ENCODE peak calls at places on chromosomes 12 and 14, in eight cellular contexts. One of them, this sample, is unnamed.
A peak's percentile ranks its signal among the peaks of the same experiment; 100 is the strongest.

GRCh38 chr12:52171950-52172512 is 19.8 kb downstream of the KRT80 start:
- DNase-seq in LoVo: no peak
- DNase-seq in HT1080: peak; percentile 53
- DNase-seq in H7: peak; percentile 90
- DNase-seq in HuH-7: peak; percentile 58
- DNase-seq in activated CD4-positive, alpha-beta T cell treated with anti-CD3 and anti-CD28 coated beads, Interleukin-2, amount 10 ng/mL, durations not matched to agents 7 days and 5 days: peak; percentile 37
- DNase-seq in transverse colon: peak; percentile 58
- DNase-seq in GM12892: no peak
- DNase-seq in this sample: no peak

GRCh38 chr14:42192659-42193425 is 586.2 kb downstream of the LRFN5 start:
- DNase-seq in H7: no peak
- DNase-seq in activated CD4-positive, alpha-beta T cell treated with anti-CD3 and anti-CD28 coated beads, Interleukin-2, amount 10 ng/mL, durations not matched to agents 7 days and 5 days: no peak
- DNase-seq in transverse colon: no peak
- DNase-seq in HT1080: peak; percentile 94
- DNase-seq in LoVo: peak; percentile 81
- DNase-seq in GM12892: no peak
- DNase-seq in HuH-7: no peak
- DNase-seq in this sample: no peak

GRCh38 chr14:86012391-86012790 is 482.4 kb downstream of the FLRT2 start:
- DNase-seq in LoVo: no peak
- DNase-seq in H7: no peak
- DNase-seq in GM12892: no peak
- DNase-seq in HT1080: no peak
- DNase-seq in transverse colon: no peak
- DNase-seq in HuH-7: no peak
- DNase-seq in activated CD4-positive, alpha-beta T cell treated with anti-CD3 and anti-CD28 coated beads, Interleukin-2, amount 10 ng/mL, durations not matched to agents 7 days and 5 days: no peak
- DNase-seq in this sample: no peak

GRCh38 chr12:95205685-95206084 is 11.6 kb downstream of the FGD6 start:
- DNase-seq in GM12892: no peak
- DNase-seq in LoVo: peak; percentile 61
- DNase-seq in H7: no peak
- DNase-seq in HuH-7: no peak
- DNase-seq in transverse colon: no peak
- DNase-seq in activated CD4-positive, alpha-beta T cell treated with anti-CD3 and anti-CD28 coated beads, Interleukin-2, amount 10 ng/mL, durations not matched to agents 7 days and 5 days: no peak
- DNase-seq in HT1080: peak; percentile 80
- DNase-seq in this sample: no peak

GRCh38 chr14:72726444-72726843 is 167.5 kb downstream of the DPF3 start:
- DNase-seq in LoVo: no peak
- DNase-seq in H7: no peak
- DNase-seq in transverse colon: no peak
- DNase-seq in activated CD4-positive, alpha-beta T cell treated with anti-CD3 and anti-CD28 coated beads, Interleukin-2, amount 10 ng/mL, durations not matched to agents 7 days and 5 days: no peak
- DNase-seq in GM12892: no peak
- DNase-seq in HuH-7: no peak
- DNase-seq in HT1080: no peak
- DNase-seq in this sample: no peak

GRCh38 chr12:113241191-113242017 is 20.1 kb downstream of the TPCN1 start:
- DNase-seq in GM12892: no peak
- DNase-seq in HT1080: no peak
- DNase-seq in LoVo: no peak
- DNase-seq in transverse colon: peak; percentile 74
- DNase-seq in HuH-7: no peak
- DNase-seq in H7: no peak
- DNase-seq in activated CD4-positive, alpha-beta T cell treated with anti-CD3 and anti-CD28 coated beads, Interleukin-2, amount 10 ng/mL, durations not matched to agents 7 days and 5 days: no peak
- DNase-seq in this sample: no peak

GRCh38 chr14:26960049-26960688 is 362.3 kb upstream of the NOVA1 start:
- DNase-seq in GM12892: no peak
- DNase-seq in LoVo: no peak
- DNase-seq in activated CD4-positive, alpha-beta T cell treated with anti-CD3 and anti-CD28 coated beads, Interleukin-2, amount 10 ng/mL, durations not matched to agents 7 days and 5 days: no peak
- DNase-seq in HT1080: no peak
- DNase-seq in transverse colon: no peak
- DNase-seq in HuH-7: no peak
- DNase-seq in H7: no peak
- DNase-seq in this sample: no peak

GRCh38 chr12:97572220-97572619 is 109.6 kb downstream of the RMST start:
- DNase-seq in HuH-7: no peak
- DNase-seq in H7: no peak
- DNase-seq in GM12892: no peak
- DNase-seq in HT1080: no peak
- DNase-seq in transverse colon: no peak
- DNase-seq in LoVo: peak; percentile 58
- DNase-seq in activated CD4-positive, alpha-beta T cell treated with anti-CD3 and anti-CD28 coated beads, Interleukin-2, amount 10 ng/mL, durations not matched to agents 7 days and 5 days: no peak
- DNase-seq in this sample: no peak

GRCh38 chr14:22848391-22849164 is 12.2 kb downstream of the MMP14 start:
- DNase-seq in transverse colon: peak; percentile 56
- DNase-seq in activated CD4-positive, alpha-beta T cell treated with anti-CD3 and anti-CD28 coated beads, Interleukin-2, amount 10 ng/mL, durations not matched to agents 7 days and 5 days: no peak
- DNase-seq in HuH-7: no peak
- DNase-seq in LoVo: no peak
- DNase-seq in GM12892: peak; percentile 38
- DNase-seq in HT1080: peak; percentile 93
- DNase-seq in H7: peak; percentile 78
- DNase-seq in this sample: peak; percentile 93

GRCh38 chr12:13250416-13250815 is 53.9 kb downstream of the EMP1 start:
- DNase-seq in activated CD4-positive, alpha-beta T cell treated with anti-CD3 and anti-CD28 coated beads, Interleukin-2, amount 10 ng/mL, durations not matched to agents 7 days and 5 days: no peak
- DNase-seq in GM12892: no peak
- DNase-seq in transverse colon: no peak
- DNase-seq in HT1080: peak; percentile 77
- DNase-seq in H7: no peak
- DNase-seq in HuH-7: no peak
- DNase-seq in LoVo: peak; percentile 44
- DNase-seq in this sample: no peak

GRCh38 chr14:92847220-92848148 is 53.4 kb downstream of the GOLGA5 start:
- DNase-seq in GM12892: no peak
- DNase-seq in transverse colon: no peak
- DNase-seq in H7: no peak
- DNase-seq in HuH-7: no peak
- DNase-seq in activated CD4-positive, alpha-beta T cell treated with anti-CD3 and anti-CD28 coated beads, Interleukin-2, amount 10 ng/mL, durations not matched to agents 7 days and 5 days: no peak
- DNase-seq in HT1080: no peak
- DNase-seq in LoVo: no peak
- DNase-seq in this sample: no peak

GRCh38 chr14:88986146-88986841 is 161.8 kb downstream of the TTC8 start:
- DNase-seq in transverse colon: no peak
- DNase-seq in activated CD4-positive, alpha-beta T cell treated with anti-CD3 and anti-CD28 coated beads, Interleukin-2, amount 10 ng/mL, durations not matched to agents 7 days and 5 days: no peak
- DNase-seq in LoVo: peak; percentile 24
- DNase-seq in HuH-7: no peak
- DNase-seq in H7: no peak
- DNase-seq in HT1080: peak; percentile 83
- DNase-seq in GM12892: no peak
- DNase-seq in this sample: no peak

GRCh38 chr14:75454963-75455546 is 27.2 kb downstream of the JDP2 start:
- DNase-seq in HuH-7: no peak
- DNase-seq in LoVo: peak; percentile 13
- DNase-seq in transverse colon: peak; percentile 53
- DNase-seq in HT1080: peak; percentile 28
- DNase-seq in GM12892: no peak
- DNase-seq in activated CD4-positive, alpha-beta T cell treated with anti-CD3 and anti-CD28 coated beads, Interleukin-2, amount 10 ng/mL, durations not matched to agents 7 days and 5 days: no peak
- DNase-seq in H7: no peak
- DNase-seq in this sample: peak; percentile 87

GRCh38 chr12:3602488-3602887 is 111.5 kb downstream of the PRMT8 start:
- DNase-seq in transverse colon: no peak
- DNase-seq in GM12892: no peak
- DNase-seq in HT1080: no peak
- DNase-seq in activated CD4-positive, alpha-beta T cell treated with anti-CD3 and anti-CD28 coated beads, Interleukin-2, amount 10 ng/mL, durations not matched to agents 7 days and 5 days: no peak
- DNase-seq in LoVo: no peak
- DNase-seq in HuH-7: no peak
- DNase-seq in H7: peak; percentile 55
- DNase-seq in this sample: peak; percentile 57

GRCh38 chr14:94449930-94450329 is 2.7 kb downstream of the SERPINA11 start:
- DNase-seq in HuH-7: no peak
- DNase-seq in activated CD4-positive, alpha-beta T cell treated with anti-CD3 and anti-CD28 coated beads, Interleukin-2, amount 10 ng/mL, durations not matched to agents 7 days and 5 days: no peak
- DNase-seq in GM12892: no peak
- DNase-seq in HT1080: no peak
- DNase-seq in LoVo: no peak
- DNase-seq in transverse colon: no peak
- DNase-seq in H7: no peak
- DNase-seq in this sample: no peak

GRCh38 chr12:52010692-52011601 is 4.2 kb downstream of the TAMALIN start:
- DNase-seq in HT1080: no peak
- DNase-seq in GM12892: no peak
- DNase-seq in LoVo: no peak
- DNase-seq in HuH-7: no peak
- DNase-seq in H7: peak; percentile 39
- DNase-seq in transverse colon: no peak
- DNase-seq in activated CD4-positive, alpha-beta T cell treated with anti-CD3 and anti-CD28 coated beads, Interleukin-2, amount 10 ng/mL, durations not matched to agents 7 days and 5 days: no peak
- DNase-seq in this sample: no peak

GRCh38 chr14:70139384-70139783 is 49.4 kb downstream of the SLC8A3 start:
- DNase-seq in H7: no peak
- DNase-seq in transverse colon: no peak
- DNase-seq in activated CD4-positive, alpha-beta T cell treated with anti-CD3 and anti-CD28 coated beads, Interleukin-2, amount 10 ng/mL, durations not matched to agents 7 days and 5 days: no peak
- DNase-seq in LoVo: no peak
- DNase-seq in HT1080: no peak
- DNase-seq in HuH-7: no peak
- DNase-seq in GM12892: no peak
- DNase-seq in this sample: no peak

GRCh38 chr12:58764100-58764953 is 156.0 kb downstream of the LRIG3 start:
- DNase-seq in activated CD4-positive, alpha-beta T cell treated with anti-CD3 and anti-CD28 coated beads, Interleukin-2, amount 10 ng/mL, durations not matched to agents 7 days and 5 days: no peak
- DNase-seq in HuH-7: no peak
- DNase-seq in HT1080: no peak
- DNase-seq in transverse colon: no peak
- DNase-seq in GM12892: no peak
- DNase-seq in H7: no peak
- DNase-seq in LoVo: no peak
- DNase-seq in this sample: no peak

GRCh38 chr14:61145258-61145902 is 135.8 kb downstream of the TMEM30B start:
- DNase-seq in GM12892: no peak
- DNase-seq in activated CD4-positive, alpha-beta T cell treated with anti-CD3 and anti-CD28 coated beads, Interleukin-2, amount 10 ng/mL, durations not matched to agents 7 days and 5 days: no peak
- DNase-seq in transverse colon: no peak
- DNase-seq in HuH-7: no peak
- DNase-seq in H7: no peak
- DNase-seq in HT1080: peak; percentile 50
- DNase-seq in LoVo: no peak
- DNase-seq in this sample: no peak

GRCh38 chr12:6827437-6827894 is 741 bp upstream of the P3H3 start:
- DNase-seq in HuH-7: peak; percentile 98
- DNase-seq in H7: peak; percentile 94
- DNase-seq in HT1080: peak; percentile 86
- DNase-seq in GM12892: no peak
- DNase-seq in activated CD4-positive, alpha-beta T cell treated with anti-CD3 and anti-CD28 coated beads, Interleukin-2, amount 10 ng/mL, durations not matched to agents 7 days and 5 days: peak; percentile 50
- DNase-seq in transverse colon: peak; percentile 82
- DNase-seq in LoVo: peak; percentile 52
- DNase-seq in this sample: peak; percentile 90

GRCh38 chr14:61596985-61597384 is 98.3 kb upstream of the HIF1A start:
- DNase-seq in transverse colon: no peak
- DNase-seq in HuH-7: no peak
- DNase-seq in GM12892: no peak
- DNase-seq in H7: no peak
- DNase-seq in LoVo: no peak
- DNase-seq in activated CD4-positive, alpha-beta T cell treated with anti-CD3 and anti-CD28 coated beads, Interleukin-2, amount 10 ng/mL, durations not matched to agents 7 days and 5 days: no peak
- DNase-seq in HT1080: no peak
- DNase-seq in this sample: no peak

GRCh38 chr12:124751654-124752355 is 111.9 kb downstream of the SCARB1 start:
- DNase-seq in HuH-7: no peak
- DNase-seq in HT1080: no peak
- DNase-seq in transverse colon: no peak
- DNase-seq in activated CD4-positive, alpha-beta T cell treated with anti-CD3 and anti-CD28 coated beads, Interleukin-2, amount 10 ng/mL, durations not matched to agents 7 days and 5 days: no peak
- DNase-seq in LoVo: no peak
- DNase-seq in H7: no peak
- DNase-seq in GM12892: no peak
- DNase-seq in this sample: no peak

GRCh38 chr14:69002069-69002468 is 23.0 kb upstream of the ACTN1 start:
- DNase-seq in GM12892: no peak
- DNase-seq in HT1080: peak; percentile 55
- DNase-seq in transverse colon: peak; percentile 27
- DNase-seq in activated CD4-positive, alpha-beta T cell treated with anti-CD3 and anti-CD28 coated beads, Interleukin-2, amount 10 ng/mL, durations not matched to agents 7 days and 5 days: no peak
- DNase-seq in HuH-7: peak; percentile 60
- DNase-seq in H7: peak; percentile 65
- DNase-seq in LoVo: no peak
- DNase-seq in this sample: peak; percentile 54

GRCh38 chr14:75823334-75823733 is 158.5 kb downstream of the TGFB3 start:
- DNase-seq in activated CD4-positive, alpha-beta T cell treated with anti-CD3 and anti-CD28 coated beads, Interleukin-2, amount 10 ng/mL, durations not matched to agents 7 days and 5 days: no peak
- DNase-seq in GM12892: no peak
- DNase-seq in HuH-7: no peak
- DNase-seq in LoVo: no peak
- DNase-seq in H7: no peak
- DNase-seq in transverse colon: no peak
- DNase-seq in HT1080: no peak
- DNase-seq in this sample: no peak

GRCh38 chr12:116495260-116495659 is 63.9 kb upstream of the MAP1LC3B2 start:
- DNase-seq in LoVo: peak; percentile 91
- DNase-seq in H7: no peak
- DNase-seq in HuH-7: no peak
- DNase-seq in HT1080: peak; percentile 67
- DNase-seq in activated CD4-positive, alpha-beta T cell treated with anti-CD3 and anti-CD28 coated beads, Interleukin-2, amount 10 ng/mL, durations not matched to agents 7 days and 5 days: no peak
- DNase-seq in transverse colon: no peak
- DNase-seq in GM12892: no peak
- DNase-seq in this sample: peak; percentile 73

GRCh38 chr12:9751204-9752144 is 9.2 kb downstream of the CD69 start:
- DNase-seq in HuH-7: peak; percentile 19
- DNase-seq in LoVo: peak; percentile 47
- DNase-seq in activated CD4-positive, alpha-beta T cell treated with anti-CD3 and anti-CD28 coated beads, Interleukin-2, amount 10 ng/mL, durations not matched to agents 7 days and 5 days: peak; percentile 34
- DNase-seq in transverse colon: no peak
- DNase-seq in GM12892: no peak
- DNase-seq in HT1080: peak; percentile 24
- DNase-seq in H7: no peak
- DNase-seq in this sample: no peak

GRCh38 chr12:39074063-39074462 is 168.7 kb upstream of the CPNE8 start:
- DNase-seq in H7: no peak
- DNase-seq in LoVo: no peak
- DNase-seq in transverse colon: no peak
- DNase-seq in activated CD4-positive, alpha-beta T cell treated with anti-CD3 and anti-CD28 coated beads, Interleukin-2, amount 10 ng/mL, durations not matched to agents 7 days and 5 days: no peak
- DNase-seq in GM12892: no peak
- DNase-seq in HuH-7: no peak
- DNase-seq in HT1080: no peak
- DNase-seq in this sample: no peak

GRCh38 chr12:30840715-30841114 is 85.8 kb upstream of the TSPAN11 start:
- DNase-seq in HT1080: no peak
- DNase-seq in H7: peak; percentile 48
- DNase-seq in activated CD4-positive, alpha-beta T cell treated with anti-CD3 and anti-CD28 coated beads, Interleukin-2, amount 10 ng/mL, durations not matched to agents 7 days and 5 days: no peak
- DNase-seq in HuH-7: no peak
- DNase-seq in GM12892: no peak
- DNase-seq in LoVo: no peak
- DNase-seq in transverse colon: no peak
- DNase-seq in this sample: no peak

GRCh38 chr12:3658327-3659163 is 94.4 kb downstream of the CRACR2A start:
- DNase-seq in transverse colon: peak; percentile 42
- DNase-seq in HT1080: peak; percentile 13
- DNase-seq in LoVo: no peak
- DNase-seq in HuH-7: peak; percentile 40
- DNase-seq in activated CD4-positive, alpha-beta T cell treated with anti-CD3 and anti-CD28 coated beads, Interleukin-2, amount 10 ng/mL, durations not matched to agents 7 days and 5 days: peak; percentile 50
- DNase-seq in GM12892: peak; percentile 35
- DNase-seq in H7: peak; percentile 75
- DNase-seq in this sample: no peak

GRCh38 chr12:78703820-78704525 is 160.6 kb upstream of the SYT1 start:
- DNase-seq in GM12892: no peak
- DNase-seq in HT1080: peak; percentile 90
- DNase-seq in HuH-7: no peak
- DNase-seq in LoVo: peak; percentile 28
- DNase-seq in transverse colon: no peak
- DNase-seq in H7: no peak
- DNase-seq in activated CD4-positive, alpha-beta T cell treated with anti-CD3 and anti-CD28 coated beads, Interleukin-2, amount 10 ng/mL, durations not matched to agents 7 days and 5 days: no peak
- DNase-seq in this sample: no peak

GRCh38 chr14:104714681-104715080 is 9.3 kb upstream of the ADSS1 start:
- DNase-seq in HT1080: no peak
- DNase-seq in activated CD4-positive, alpha-beta T cell treated with anti-CD3 and anti-CD28 coated beads, Interleukin-2, amount 10 ng/mL, durations not matched to agents 7 days and 5 days: no peak
- DNase-seq in GM12892: no peak
- DNase-seq in HuH-7: no peak
- DNase-seq in H7: peak; percentile 69
- DNase-seq in transverse colon: no peak
- DNase-seq in LoVo: no peak
- DNase-seq in this sample: no peak

GRCh38 chr14:23562822-23563472 is 4.6 kb downstream of the AP1G2 start:
- DNase-seq in HT1080: peak; percentile 56
- DNase-seq in HuH-7: peak; percentile 75
- DNase-seq in LoVo: peak; percentile 47
- DNase-seq in transverse colon: peak; percentile 41
- DNase-seq in activated CD4-positive, alpha-beta T cell treated with anti-CD3 and anti-CD28 coated beads, Interleukin-2, amount 10 ng/mL, durations not matched to agents 7 days and 5 days: peak; percentile 61
- DNase-seq in GM12892: no peak
- DNase-seq in H7: peak; percentile 89
- DNase-seq in this sample: no peak

GRCh38 chr14:57209561-57209960 is 59.1 kb downstream of the EXOC5 start:
- DNase-seq in LoVo: no peak
- DNase-seq in activated CD4-positive, alpha-beta T cell treated with anti-CD3 and anti-CD28 coated beads, Interleukin-2, amount 10 ng/mL, durations not matched to agents 7 days and 5 days: no peak
- DNase-seq in HT1080: peak; percentile 4
- DNase-seq in GM12892: no peak
- DNase-seq in HuH-7: no peak
- DNase-seq in transverse colon: no peak
- DNase-seq in H7: no peak
- DNase-seq in this sample: no peak

GRCh38 chr12:11555195-11555594 is 94.3 kb upstream of the ETV6 start:
- DNase-seq in GM12892: no peak
- DNase-seq in HuH-7: no peak
- DNase-seq in transverse colon: no peak
- DNase-seq in H7: no peak
- DNase-seq in HT1080: no peak
- DNase-seq in activated CD4-positive, alpha-beta T cell treated with anti-CD3 and anti-CD28 coated beads, Interleukin-2, amount 10 ng/mL, durations not matched to agents 7 days and 5 days: no peak
- DNase-seq in LoVo: no peak
- DNase-seq in this sample: no peak

This sample was measured in aorta.